ENCODE peak calls at places on chromosomes 12 and 14, in seven cellular contexts. I is astrocyte of the spinal cord; W is SW 1271; P is iPS-NIHi11; E is substantia nigra; C is OCI-LY7; J is activated naive CD4-positive, alpha-beta T cell treated with anti-CD3 and anti-CD28 coated beads for 36 hours. Y is an unnamed sample.

GRCh38 chr14:77037886-77038511 is 9.5 kb upstream of the IRF2BPL start:
- DNase-seq in I (no peak), W (no peak), P (no peak), E (no peak), C (no peak), J (peak; percentile 78), Y (no peak)

GRCh38 chr12:89351489-89352241 is 636 bp downstream of the DUSP6 start:
- DNase-seq in I (no peak), W (peak; percentile 53), P (peak; percentile 39), E (no peak), C (peak; percentile 58), J (peak; percentile 43), Y (no peak)

GRCh38 chr12:65449400-65449799 is 170.9 kb downstream of the MSRB3 start:
- DNase-seq in I (peak; percentile 54), W (peak; percentile 7), P (no peak), E (no peak), C (no peak), J (no peak), Y (no peak)

GRCh38 chr12:16307843-16308475 is 30.5 kb upstream of the SLC15A5 start:
- DNase-seq in I (no peak), W (no peak), P (no peak), E (no peak), C (no peak), J (no peak), Y (no peak)

GRCh38 chr12:10701226-10701681 is 21.9 kb downstream of the YBX3 start:
- DNase-seq in I (no peak), W (no peak), P (no peak), E (no peak), C (no peak), J (peak; percentile 65), Y (no peak)

GRCh38 chr12:77642246-77642645 is 188.4 kb upstream of the NAV3 start:
- DNase-seq in I (no peak), W (no peak), P (no peak), E (no peak), C (no peak), J (no peak), Y (no peak)

GRCh38 chr12:78863482-78864427 is 819 bp upstream of the SYT1 start:
- DNase-seq in I (peak; percentile 73), W (no peak), P (peak; percentile 64), E (no peak), C (no peak), J (peak; percentile 6), Y (no peak)

GRCh38 chr12:52127683-52128450 is 48.4 kb downstream of the SMIM41 start:
- DNase-seq in I (no peak), W (no peak), P (no peak), E (no peak), C (no peak), J (no peak), Y (no peak)

GRCh38 chr14:54627718-54628345 is 60.9 kb downstream of the SAMD4A start:
- DNase-seq in I (peak; percentile 78), W (no peak), P (peak; percentile 38), E (peak; percentile 63), C (no peak), J (peak; percentile 62), Y (no peak)

GRCh38 chr14:32329146-32329545 is at the start of gene AKAP6:
- DNase-seq in I (no peak), W (no peak), P (peak; percentile 26), E (peak; percentile 64), C (no peak), J (no peak), Y (no peak)

GRCh38 chr12:22477894-22478287 is 66.5 kb downstream of the C2CD5 start:
- DNase-seq in I (peak; percentile 40), W (no peak), P (no peak), E (no peak), C (no peak), J (no peak), Y (no peak)

GRCh38 chr12:27808831-27809230 is 28.8 kb upstream of the MANSC4 start:
- DNase-seq in I (no peak), W (no peak), P (no peak), E (no peak), C (no peak), J (no peak), Y (no peak)

GRCh38 chr12:110183386-110183785 is 59.2 kb downstream of the IFT81 start:
- DNase-seq in I (no peak), W (no peak), P (no peak), E (peak; percentile 25), C (no peak), J (no peak), Y (no peak)

GRCh38 chr14:74019743-74020142 is 594 bp downstream of the BBOF1 start:
- DNase-seq in I (peak; percentile 63), W (no peak), P (no peak), E (no peak), C (no peak), J (peak; percentile 10), Y (peak; percentile 29)

GRCh38 chr12:65923228-65923627 is 98.9 kb downstream of the HMGA2 start:
- DNase-seq in I (no peak), W (no peak), P (peak; percentile 26), E (no peak), C (peak; percentile 3), J (no peak), Y (no peak)

GRCh38 chr14:104864267-104865068 is 600 bp upstream of the CEP170B start:
- DNase-seq in I (no peak), W (no peak), P (peak; percentile 84), E (no peak), C (no peak), J (no peak), Y (no peak)

GRCh38 chr12:124852329-124852831 is 11.3 kb downstream of the SCARB1 start:
- DNase-seq in I (no peak), W (no peak), P (no peak), E (peak; percentile 31), C (no peak), J (no peak), Y (no peak)

GRCh38 chr14:97445367-97445766 is 648.2 kb downstream of the VRK1 start:
- DNase-seq in I (no peak), W (no peak), P (no peak), E (no peak), C (no peak), J (no peak), Y (no peak)

GRCh38 chr12:68246350-68246749 is 7.1 kb downstream of the IL22 start:
- DNase-seq in I (no peak), W (no peak), P (no peak), E (no peak), C (no peak), J (no peak), Y (no peak)

GRCh38 chr14:62759796-62760195 is 285.5 kb downstream of the KCNH5 start:
- DNase-seq in I (no peak), W (no peak), P (peak; percentile 28), E (no peak), C (no peak), J (no peak), Y (no peak)

GRCh38 chr12:121008347-121009098 is 7.8 kb downstream of the C12orf43 start:
- DNase-seq in I (no peak), W (no peak), P (no peak), E (no peak), C (no peak), J (no peak), Y (no peak)

GRCh38 chr12:89162704-89163261 is 189.5 kb downstream of the DUSP6 start:
- DNase-seq in I (peak; percentile 97), W (peak; percentile 90), P (no peak), E (no peak), C (no peak), J (peak; percentile 81), Y (peak; percentile 94)

GRCh38 chr14:102370305-102370809 is 7.6 kb downstream of the TECPR2 start:
- DNase-seq in I (no peak), W (no peak), P (no peak), E (no peak), C (peak; percentile 69), J (no peak), Y (no peak)

GRCh38 chr14:23057757-23058653 is 685 bp upstream of the CDH24 start:
- DNase-seq in I (peak; percentile 82), W (no peak), P (peak; percentile 90), E (no peak), C (peak; percentile 86), J (peak; percentile 92), Y (peak; percentile 45)

GRCh38 chr12:96034631-96035282 is 630 bp downstream of the LTA4H start:
- DNase-seq in I (peak; percentile 36), W (peak; percentile 10), P (peak; percentile 22), E (peak; percentile 66), C (peak; percentile 32), J (peak; percentile 39), Y (no peak)

GRCh38 chr14:75023108-75023507 is 20.4 kb downstream of the EIF2B2 start:
- DNase-seq in I (no peak), W (no peak), P (no peak), E (no peak), C (no peak), J (no peak), Y (no peak)

GRCh38 chr12:124386059-124386458 is 91.2 kb downstream of the RFLNA start:
- DNase-seq in I (peak; percentile 49), W (no peak), P (no peak), E (no peak), C (no peak), J (no peak), Y (no peak)

GRCh38 chr12:40325349-40325960 is 100.7 kb downstream of the LRRK2 start:
- DNase-seq in I (peak; percentile 14), W (peak; percentile 55), P (peak; percentile 74), E (no peak), C (peak; percentile 63), J (no peak), Y (no peak)

GRCh38 chr14:101501858-101502615 is 59.3 kb upstream of the DIO3 start:
- DNase-seq in I (no peak), W (no peak), P (no peak), E (no peak), C (no peak), J (peak; percentile 0), Y (no peak)

GRCh38 chr12:52581481-52581880 is 7.8 kb upstream of the KRT74 start:
- DNase-seq in I (no peak), W (no peak), P (no peak), E (no peak), C (no peak), J (no peak), Y (no peak)

GRCh38 chr12:106753526-106753925 is 21.0 kb upstream of the RIC8B start:
- DNase-seq in I (no peak), W (no peak), P (no peak), E (no peak), C (peak; percentile 92), J (peak; percentile 90), Y (no peak)

GRCh38 chr12:6605425-6606330 is 1.5 kb downstream of the CHD4 start:
- DNase-seq in I (peak; percentile 22), W (no peak), P (peak; percentile 31), E (no peak), C (peak; percentile 52), J (peak; percentile 81), Y (no peak)

GRCh38 chr12:60194682-60195081 is 598.9 kb downstream of the SLC16A7 start:
- DNase-seq in I (peak; percentile 14), W (no peak), P (no peak), E (no peak), C (no peak), J (no peak), Y (no peak)

GRCh38 chr14:89407856-89408255 is 9.2 kb downstream of the FOXN3 start:
- DNase-seq in I (no peak), W (no peak), P (no peak), E (no peak), C (no peak), J (no peak), Y (no peak)

GRCh38 chr12:171743-172705 is 41.9 kb downstream of the SLC6A12 start:
- DNase-seq in I (no peak), W (no peak), P (no peak), E (no peak), C (no peak), J (no peak), Y (no peak)

GRCh38 chr14:69049675-69050074 is 70.6 kb upstream of the ACTN1 start:
- DNase-seq in I (peak; percentile 72), W (peak; percentile 14), P (no peak), E (no peak), C (no peak), J (no peak), Y (no peak)